ENCODE peak calls at places on chromosomes 12 and 14, in seven cellular contexts. E is activated CD4-positive, alpha-beta T cell treated with anti-CD3 and anti-CD28 coated beads, Interleukin-2, amount 50 U/mL, for 1 hour; M is GDM1; A is GM12865; C is A549; Z is NCI-H1092 treated with DMSO at 0.1 percent for 48 hours; Q is fibroblast of lung. I is an unnamed sample.

GRCh38 chr14:50763386-50764007 is 67.5 kb downstream of the NIN start:
- DNase-seq in E (no peak), M (no peak), A (no peak), C (no peak), Z (no peak), Q (peak; percentile 88), I (no peak)

GRCh38 chr14:83779266-83779665 is 1750.7 kb upstream of the FLRT2 start:
- DNase-seq in E (no peak), M (no peak), A (no peak), C (no peak), Z (no peak), Q (peak; percentile 34), I (no peak)

GRCh38 chr14:64012720-64013119 is 159.9 kb downstream of the SYNE2 start:
- DNase-seq in E (no peak), M (no peak), A (no peak), C (no peak), Z (no peak), Q (no peak), I (no peak)

GRCh38 chr14:59342516-59343484 is 122.4 kb downstream of the GPR135 start:
- DNase-seq in E (no peak), M (no peak), A (no peak), C (no peak), Z (no peak), Q (peak; percentile 77), I (no peak)

GRCh38 chr12:13173537-13173936 is 23.0 kb upstream of the EMP1 start:
- DNase-seq in E (no peak), M (no peak), A (peak; percentile 92), C (no peak), Z (no peak), Q (peak; percentile 97), I (no peak)

GRCh38 chr12:120833849-120834248 is 70.3 kb downstream of the SPPL3 start:
- DNase-seq in E (no peak), M (no peak), A (peak; percentile 49), C (no peak), Z (no peak), Q (peak; percentile 27), I (no peak)

GRCh38 chr12:14773685-14774073 is 29.6 kb downstream of the WBP11 start:
- DNase-seq in E (no peak), M (no peak), A (no peak), C (peak; percentile 31), Z (no peak), Q (no peak), I (no peak)

GRCh38 chr12:56932867-56933266 is 1.3 kb downstream of the SDR9C7 start:
- DNase-seq in E (no peak), M (peak; percentile 18), A (no peak), C (no peak), Z (no peak), Q (no peak), I (no peak)

GRCh38 chr12:107519906-107520859 is 165.4 kb upstream of the PWP1 start:
- DNase-seq in E (no peak), M (no peak), A (no peak), C (no peak), Z (peak; percentile 59), Q (no peak), I (no peak)

GRCh38 chr14:29320261-29320660 is 553.7 kb downstream of the FOXG1 start:
- DNase-seq in E (no peak), M (no peak), A (no peak), C (no peak), Z (no peak), Q (peak; percentile 81), I (no peak)

GRCh38 chr12:132454154-132454948 is 35.6 kb upstream of the FBRSL1 start:
- DNase-seq in E (no peak), M (peak; percentile 39), A (no peak), C (no peak), Z (no peak), Q (no peak), I (no peak)

GRCh38 chr12:81077329-81077685 is 572 bp upstream of the ACSS3 start:
- DNase-seq in E (no peak), M (no peak), A (no peak), C (no peak), Z (no peak), Q (peak; percentile 61), I (no peak)

GRCh38 chr14:99758121-99758871 is 34.9 kb upstream of the EML1 start:
- DNase-seq in E (no peak), M (no peak), A (no peak), C (no peak), Z (no peak), Q (peak; percentile 97), I (no peak)

GRCh38 chr14:70052990-70053389 is 135.8 kb downstream of the SLC8A3 start:
- DNase-seq in E (no peak), M (no peak), A (peak; percentile 14), C (no peak), Z (no peak), Q (peak; percentile 9), I (no peak)

GRCh38 chr14:55450124-55450523 is 9.7 kb upstream of the TBPL2 start:
- DNase-seq in E (no peak), M (peak; percentile 11), A (no peak), C (no peak), Z (no peak), Q (no peak), I (no peak)

GRCh38 chr12:93773122-93773871 is 96.1 kb downstream of the CRADD start:
- DNase-seq in E (peak; percentile 7), M (no peak), A (peak; percentile 6), C (no peak), Z (no peak), Q (peak; percentile 70), I (no peak)

GRCh38 chr12:5010130-5010529 is 33.5 kb upstream of the KCNA5 start:
- DNase-seq in E (no peak), M (no peak), A (no peak), C (no peak), Z (no peak), Q (no peak), I (no peak)